ENCODE peak calls at places on chromosomes 6 and 20, in four cellular contexts. W is K562, S is HepG2, L is GM12878. E is an unnamed sample.
A peak's percentile ranks its signal among the peaks of the same experiment; 100 is the strongest.

GRCh38 chr20:50366270-50367103 is 143.7 kb upstream of the PTPN1 start:
- DNase-seq in W (no peak), S (peak; percentile 100), L (no peak), E (no peak)

GRCh38 chr6:88490865-88491264 is 324.7 kb upstream of the CNR1 start:
- DNase-seq in W (no peak), S (no peak), L (no peak), E (no peak)

GRCh38 chr6:156795825-156796224 is 18.6 kb downstream of the ARID1B start:
- DNase-seq in W (no peak), S (no peak), L (no peak), E (no peak)

GRCh38 chr6:90940812-90941481 is 354.1 kb upstream of the MAP3K7 start:
- DNase-seq in W (peak; percentile 36), S (peak; percentile 44), L (peak; percentile 80), E (no peak)

GRCh38 chr20:56778765-56779195 is 149.7 kb downstream of the TFAP2C start:
- DNase-seq in W (no peak), S (no peak), L (no peak), E (no peak)

GRCh38 chr6:161163466-161164181 is 110.2 kb downstream of the AGPAT4 start:
- DNase-seq in W (no peak), S (no peak), L (no peak), E (no peak)

GRCh38 chr6:130810307-130811030 is 16.7 kb upstream of the SMLR1 start:
- DNase-seq in W (no peak), S (no peak), L (no peak), E (no peak)

GRCh38 chr6:36455486-36456027 is 12.8 kb downstream of the KCTD20 start:
- DNase-seq in W (no peak), S (no peak), L (no peak), E (no peak)

GRCh38 chr6:101386982-101387381 is 6.5 kb upstream of the GRIK2 start:
- DNase-seq in W (no peak), S (peak; percentile 4), L (no peak), E (no peak)

GRCh38 chr6:10633216-10633615 is 61.2 kb downstream of the C6orf52 start:
- DNase-seq in W (no peak), S (peak; percentile 13), L (peak; percentile 36), E (no peak)

GRCh38 chr6:36598326-36598725 is 4.2 kb downstream of the SRSF3 start:
- DNase-seq in W (no peak), S (no peak), L (no peak), E (no peak)

GRCh38 chr6:43924222-43924702 is 154.3 kb downstream of the VEGFA start:
- DNase-seq in W (no peak), S (no peak), L (peak; percentile 21), E (no peak)

GRCh38 chr6:40896696-40897095 is 142.3 kb downstream of the UNC5CL start:
- DNase-seq in W (no peak), S (peak; percentile 84), L (no peak), E (no peak)

GRCh38 chr20:63835031-63835858 is 4.2 kb upstream of the ZBTB46 start:
- DNase-seq in W (peak; percentile 84), S (peak; percentile 96), L (no peak), E (peak; percentile 73)

GRCh38 chr6:143449731-143450452 is 603 bp downstream of the ADAT2 start:
- DNase-seq in W (peak; percentile 27), S (peak; percentile 54), L (peak; percentile 53), E (peak; percentile 55)

GRCh38 chr6:42263165-42263852 is 45.6 kb upstream of the MRPS10 start:
- DNase-seq in W (peak; percentile 37), S (no peak), L (no peak), E (no peak)

GRCh38 chr20:41733151-41733550 is 115.0 kb upstream of the CHD6 start:
- DNase-seq in W (no peak), S (no peak), L (no peak), E (no peak)

GRCh38 chr6:48615041-48615440 is 504.0 kb upstream of the PTCHD4 start:
- DNase-seq in W (no peak), S (no peak), L (no peak), E (no peak)

GRCh38 chr6:40997256-40997957 is 41.6 kb downstream of the UNC5CL start:
- DNase-seq in W (peak; percentile 60), S (peak; percentile 95), L (no peak), E (peak; percentile 89)

GRCh38 chr6:149938571-149939462 is 3.0 kb upstream of the ULBP2 start:
- DNase-seq in W (no peak), S (no peak), L (peak; percentile 34), E (peak; percentile 57)

DNA sequence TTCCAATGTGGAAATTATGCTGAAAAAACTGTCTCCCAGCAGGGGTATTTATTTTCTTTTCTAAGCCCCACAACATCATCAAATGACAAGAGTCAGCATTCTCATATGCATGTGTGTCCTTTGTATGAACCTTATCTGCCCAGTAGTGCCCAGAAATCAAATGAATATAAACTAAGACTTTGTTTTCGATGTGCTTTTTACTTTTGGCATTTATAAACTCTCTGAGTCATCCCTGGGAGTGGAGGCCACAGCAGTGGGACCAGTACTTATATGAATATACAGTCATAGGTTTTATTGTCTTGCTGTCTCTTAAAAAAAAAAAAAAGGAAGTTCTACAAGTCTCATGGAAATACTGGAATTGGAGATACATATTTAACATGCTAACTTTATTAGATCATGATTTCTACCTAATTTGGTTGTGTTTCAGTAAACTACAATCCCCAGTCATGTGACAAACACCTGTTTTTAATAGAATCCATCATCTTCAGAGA is 99.2 kb upstream of the TMEM181 start:
- DNase-seq in W (no peak), S (no peak), L (no peak), E (no peak)
- TF ChIP-seq BRCA1 in W (no peak), S (no peak), L (no peak), E (no peak)

GRCh38 chr6:104548297-104548696 is 311.4 kb downstream of the HACE1 start:
- DNase-seq in W (no peak), S (no peak), L (no peak), E (no peak)
- TF ChIP-seq BRCA1 in W (no peak), S (no peak), L (no peak), E (no peak)

DNA sequence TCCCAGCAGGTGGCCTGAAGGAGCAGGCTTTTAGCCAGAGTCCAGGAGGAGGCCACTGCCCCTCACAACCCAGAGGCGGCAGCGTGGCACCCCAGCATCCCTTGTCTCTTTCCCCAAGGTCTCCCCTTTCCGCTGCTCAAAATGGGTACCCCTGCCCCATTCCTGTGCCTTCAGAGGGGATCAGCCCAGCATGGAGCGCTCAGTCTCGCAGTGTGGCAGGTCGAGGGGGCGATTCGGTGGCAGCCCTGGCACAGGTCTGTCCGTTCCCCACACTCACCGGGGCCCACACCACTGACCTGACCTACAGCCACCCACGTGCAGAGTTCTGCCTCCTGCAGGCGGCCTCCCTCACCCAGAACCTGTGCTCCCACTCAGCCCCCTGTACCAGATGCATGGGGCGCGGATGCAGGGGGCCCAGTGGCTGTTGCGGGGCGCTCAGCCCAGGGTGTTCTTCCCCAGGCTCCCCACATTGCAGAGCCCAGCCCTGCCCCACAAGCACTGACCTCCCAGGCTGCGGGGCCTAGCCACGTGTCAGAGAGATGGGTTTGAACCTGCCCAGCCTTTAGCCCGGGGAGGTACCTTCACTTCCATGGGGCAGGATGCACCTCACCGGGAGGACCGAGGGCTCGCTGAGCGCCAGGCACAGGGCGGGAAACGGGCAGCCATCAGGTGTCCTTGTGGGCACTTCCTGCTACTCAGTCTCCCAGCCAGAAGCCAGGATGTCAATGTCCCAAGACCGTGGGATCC is 41.8 kb downstream of the DSTN start:
- DNase-seq in W (no peak), S (peak; percentile 65), L (no peak), E (no peak)
- TF ChIP-seq BRCA1 in W (no peak), S (no peak), L (no peak), E (no peak)

GRCh38 chr6:107491059-107491609 is 1.2 kb downstream of the SOBP start:
- DNase-seq in W (no peak), S (peak; percentile 27), L (no peak), E (peak; percentile 79)
- TF ChIP-seq BRCA1 in W (no peak), S (no peak), L (no peak), E (no peak)

DNA sequence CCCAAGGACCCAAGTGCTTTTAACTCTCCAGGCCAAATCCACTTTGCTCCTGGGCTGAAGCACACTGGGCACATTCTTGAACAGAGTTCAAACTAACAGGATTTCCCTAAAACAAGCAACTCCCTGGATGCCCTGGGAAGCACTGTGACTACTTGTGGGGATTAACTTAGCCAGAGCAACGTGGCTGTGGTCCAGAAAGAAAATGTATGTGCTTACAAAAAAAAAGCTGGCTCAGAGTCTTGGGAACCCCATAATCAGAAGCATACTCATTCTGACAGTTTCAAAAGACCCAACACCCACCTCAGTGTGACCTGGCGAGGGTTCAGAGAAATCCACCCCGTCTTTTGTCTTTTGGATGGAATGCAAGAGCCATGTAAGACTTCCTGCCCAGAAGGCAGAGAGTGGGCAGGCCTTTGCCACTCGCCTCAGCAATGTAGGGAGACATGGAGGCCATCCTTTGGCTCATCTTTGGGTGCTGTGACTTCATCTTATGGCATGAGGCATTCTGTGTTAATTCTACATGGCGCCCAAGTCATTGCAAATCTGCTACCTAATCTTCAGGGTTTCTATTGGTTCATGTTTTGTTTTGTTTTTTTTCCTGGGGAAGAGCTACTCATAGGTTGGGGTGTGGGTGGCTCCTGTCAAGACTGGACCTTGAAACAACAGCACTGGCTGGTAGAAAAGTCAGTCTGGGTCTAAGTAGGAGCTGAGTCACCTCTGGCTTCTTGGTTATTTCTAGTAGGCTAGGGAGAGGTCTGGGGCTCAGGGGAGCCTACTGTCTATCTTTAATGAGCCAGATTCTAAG is 248.6 kb upstream of the SUPT3H start:
- DNase-seq in W (no peak), S (no peak), L (no peak), E (no peak)
- TF ChIP-seq BRCA1 in W (no peak), S (no peak), L (no peak), E (no peak)

GRCh38 chr6:125153541-125154183 is at the start of gene TPD52L1:
- DNase-seq in W (peak; percentile 87), S (peak; percentile 66), L (no peak), E (peak; percentile 47)

GRCh38 chr6:125154184-125155135 is 887 bp downstream of the TPD52L1 start:
- DNase-seq in W (peak; percentile 51), S (peak; percentile 7), L (no peak), E (no peak)

GRCh38 chr6:125144822-125145221 is 8.8 kb upstream of the TPD52L1 start:
- DNase-seq in W (no peak), S (no peak), L (no peak), E (no peak)

GRCh38 chr6:125151715-125152114 is 1.9 kb upstream of the TPD52L1 start:
- DNase-seq in W (no peak), S (no peak), L (no peak), E (no peak)

GRCh38 chr6:125149256-125150144 is 4.1 kb upstream of the TPD52L1 start:
- DNase-seq in W (no peak), S (no peak), L (no peak), E (no peak)
- TF ChIP-seq BRCA1 in W (no peak), S (no peak), L (no peak), E (no peak)

DNA sequence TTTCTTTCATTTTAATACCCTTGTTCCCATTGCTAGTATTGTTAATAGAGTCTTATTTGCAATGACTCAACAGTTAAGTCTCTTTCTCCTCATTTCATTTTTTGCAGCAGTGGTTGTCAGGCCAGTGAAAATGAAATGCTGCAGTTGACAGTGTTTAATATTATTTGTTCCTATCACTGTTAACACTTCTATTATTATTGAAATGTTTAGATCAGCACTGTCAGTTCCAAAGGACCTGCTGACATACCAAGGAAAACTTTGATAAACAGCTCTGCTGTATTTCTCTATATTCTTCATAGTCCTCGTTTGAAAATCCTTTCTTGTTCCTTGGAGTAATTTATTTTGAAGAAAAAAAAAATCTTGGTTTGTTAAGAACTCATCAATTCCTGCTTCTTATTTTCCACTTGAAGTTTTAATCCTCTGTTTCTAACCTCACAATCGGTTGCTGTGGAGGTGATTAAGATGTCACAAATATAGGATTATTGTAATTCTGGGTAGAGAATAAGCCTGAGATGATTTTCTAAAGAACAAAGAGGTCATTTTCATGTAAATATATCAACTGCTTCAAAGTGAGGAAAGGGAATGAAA is 1065.9 kb upstream of the CITED2 start:
- DNase-seq in W (no peak), S (no peak), L (no peak), E (no peak)
- TF ChIP-seq BRCA1 in W (no peak), S (no peak), L (no peak), E (no peak)

GRCh38 chr6:50819906-50820589 is 1.4 kb downstream of the TFAP2B start:
- DNase-seq in W (no peak), S (no peak), L (no peak), E (no peak)
- TF ChIP-seq BRCA1 in W (no peak), S (no peak), L (no peak), E (no peak)

E was measured in H1.